ENCODE peak calls at places on chromosomes 12 and 14, in eight cellular contexts. A is mesendoderm; E is T-cell; N is right lobe of liver; D is HFF-Myc; H is activated CD4-positive, alpha-beta T cell treated with anti-CD3 and anti-CD28 coated beads, Interleukin-2, amount 10 ng/mL, durations not matched to agents 24 days and 14 days; Z is neural progenitor cell; Y is PC-3. P is an unnamed sample.

GRCh38 chr12:64352181-64352580 is 38.4 kb downstream of the C12orf56 start:
- DNase-seq in E (no peak), D (no peak), Y (no peak), Z (no peak), H (no peak), A (no peak), N (no peak), P (no peak)

GRCh38 chr14:74573421-74574091 is 38.5 kb downstream of the LTBP2 start:
- DNase-seq in H (no peak), N (peak), Y (peak), A (peak), Z (no peak), D (no peak), E (no peak), P (no peak)

GRCh38 chr12:113242560-113242959 is 21.3 kb downstream of the TPCN1 start:
- DNase-seq in A (no peak), Y (no peak), H (no peak), E (no peak), Z (no peak), D (no peak), N (no peak), P (no peak)

GRCh38 chr12:53101931-53102781 is 1.1 kb upstream of the SOAT2 start:
- DNase-seq in N (no peak), H (no peak), D (no peak), Z (no peak), E (no peak), A (no peak), Y (no peak), P (no peak)

GRCh38 chr12:4148418-4149056 is 125.0 kb upstream of the CCND2 start:
- DNase-seq in H (no peak), D (no peak), N (no peak), Z (no peak), A (no peak), E (peak), Y (no peak), P (no peak)

GRCh38 chr12:131962069-131962468 is 12.3 kb downstream of the EP400 start:
- DNase-seq in Y (no peak), D (no peak), N (no peak), H (no peak), Z (no peak), E (no peak), A (no peak), P (no peak)

GRCh38 chr12:1634590-1635191 is 5.7 kb downstream of the WNT5B start:
- DNase-seq in Y (peak), Z (peak), E (peak), D (peak), N (peak), A (peak), H (peak), P (no peak)

GRCh38 chr12:53485955-53486729 is 13.1 kb downstream of the MAP3K12 start:
- DNase-seq in Y (no peak), H (no peak), D (no peak), Z (no peak), E (no peak), N (no peak), A (no peak), P (no peak)

GRCh38 chr14:68978550-68978911 is 571 bp downstream of the ACTN1 start:
- DNase-seq in Y (peak), D (no peak), Z (peak), H (peak), A (peak), E (peak), N (peak), P (no peak)

GRCh38 chr12:66438601-66439000 is 136.3 kb downstream of the HELB start:
- DNase-seq in Y (peak), N (no peak), Z (no peak), H (no peak), E (no peak), D (no peak), A (peak), P (no peak)

GRCh38 chr12:107320031-107320928 is 226.9 kb upstream of the CRY1 start:
- DNase-seq in E (peak), Y (peak), A (peak), N (peak), Z (peak), D (no peak), H (peak), P (no peak)

GRCh38 chr14:64200170-64200569 is 94.0 kb downstream of the ESR2 start:
- DNase-seq in N (no peak), D (no peak), Z (no peak), H (no peak), Y (no peak), A (peak), E (no peak), P (no peak)

GRCh38 chr14:104135904-104136471 is 2.4 kb upstream of the KIF26A start:
- DNase-seq in A (no peak), N (peak), E (no peak), Z (peak), Y (no peak), D (no peak), H (no peak), P (no peak)

GRCh38 chr14:101193126-101193844 is 289.8 kb upstream of the RTL1 start:
- DNase-seq in Z (no peak), N (no peak), Y (no peak), E (no peak), H (no peak), A (no peak), D (no peak), P (no peak)

GRCh38 chr12:106527356-106527755 is 55.4 kb upstream of the RFX4 start:
- DNase-seq in D (no peak), N (no peak), Z (no peak), E (no peak), Y (peak), A (peak), H (no peak), P (no peak)

GRCh38 chr14:90429236-90429635 is 32.4 kb downstream of the CALM1 start:
- DNase-seq in E (no peak), A (no peak), Z (no peak), H (no peak), Y (no peak), N (no peak), D (no peak), P (no peak)

GRCh38 chr14:58944226-58944769 is 244.2 kb upstream of the DAAM1 start:
- DNase-seq in D (peak), H (no peak), N (no peak), A (peak), E (no peak), Z (peak), Y (no peak), P (peak)

GRCh38 chr14:74543771-74544170 is 50.2 kb downstream of the ISCA2 start:
- DNase-seq in D (no peak), N (peak), Z (no peak), Y (no peak), A (no peak), E (no peak), H (no peak), P (no peak)

GRCh38 chr14:104784846-104785707 is 10.5 kb downstream of the AKT1 start:
- DNase-seq in D (no peak), Y (no peak), A (no peak), N (no peak), Z (no peak), E (no peak), H (no peak), P (no peak)

GRCh38 chr12:106304797-106305196 is 2.3 kb downstream of the TCP11L2 start:
- DNase-seq in A (no peak), H (no peak), Z (no peak), E (no peak), D (no peak), N (no peak), Y (no peak), P (no peak)

GRCh38 chr12:82057770-82058169 is 298.6 kb upstream of the PPFIA2 start:
- DNase-seq in A (peak), H (no peak), N (no peak), E (no peak), Z (no peak), Y (peak), D (no peak), P (no peak)

GRCh38 chr14:67417633-67418032 is 5.7 kb upstream of the PLEK2 start:
- DNase-seq in D (no peak), N (no peak), A (no peak), Z (no peak), Y (no peak), H (no peak), E (no peak), P (no peak)